ENCODE peak calls at places on chromosome X, in four cellular contexts. S is stimulated activated CD4-positive, alpha-beta T cell treated with anti-CD3 and anti-CD28 coated beads, Interleukin-15, amount 100 ng/mL, for 1 hour; H is RWPE1; R is PC-3. V is an unnamed sample.

GRCh38 chrX:130719399-130719798 is 183.6 kb downstream of the ENOX2 start:
- DNase-seq in S (no peak), H (no peak), R (no peak), V (no peak)

GRCh38 chrX:317424-318067 is 1.1 kb downstream of the GTPBP6 start:
- DNase-seq in S (no peak), R (no peak), H (peak), V (no peak)

GRCh38 chrX:105552395-105552794 is 269.9 kb upstream of the NRK start:
- DNase-seq in R (peak), S (no peak), H (peak), V (no peak)

GRCh38 chrX:120755066-120755846 is 120.4 kb downstream of the CT47B1 start:
- DNase-seq in S (no peak), R (no peak), H (no peak), V (no peak)

GRCh38 chrX:10172867-10173266 is 16.1 kb downstream of the CLCN4 start:
- DNase-seq in H (no peak), R (no peak), S (no peak), V (no peak)

GRCh38 chrX:85906399-85906798 is 141.0 kb downstream of the CHM start:
- DNase-seq in H (no peak), R (no peak), S (no peak), V (no peak)

GRCh38 chrX:53071604-53072417 is 10.4 kb upstream of the TSPYL2 start:
- DNase-seq in S (peak), R (peak), H (no peak), V (peak)

GRCh38 chrX:150329888-150330287 is 33.2 kb upstream of the MAMLD1 start:
- DNase-seq in S (no peak), R (no peak), H (no peak), V (no peak)

GRCh38 chrX:14554132-14554715 is 24.9 kb downstream of the GLRA2 start:
- DNase-seq in R (no peak), H (no peak), S (no peak), V (no peak)

GRCh38 chrX:76420237-76420636 is 7.3 kb upstream of the MAGEE1 start:
- DNase-seq in S (no peak), R (peak), H (no peak), V (no peak)

GRCh38 chrX:17549005-17549685 is 174.1 kb downstream of the NHS start:
- DNase-seq in R (no peak), H (no peak), S (no peak), V (no peak)

GRCh38 chrX:69504626-69505612 is 793 bp downstream of the NALF2 start:
- DNase-seq in H (no peak), R (no peak), S (no peak), V (no peak)

GRCh38 chrX:150540965-150541364 is 27.5 kb upstream of the MTM1 start:
- DNase-seq in R (no peak), H (no peak), S (no peak), V (no peak)

GRCh38 chrX:40366661-40367060 is 214.1 kb upstream of the ATP6AP2 start:
- DNase-seq in S (no peak), H (no peak), R (no peak), V (no peak)

GRCh38 chrX:107753186-107753585 is 22.4 kb downstream of the TSC22D3 start:
- DNase-seq in S (no peak), R (no peak), H (no peak), V (no peak)

GRCh38 chrX:13101439-13102139 is 57.2 kb upstream of the FAM9C start:
- DNase-seq in R (peak), H (peak), S (no peak), V (peak)

GRCh38 chrX:141220342-141221008 is 21.8 kb downstream of the SPANXC start:
- DNase-seq in H (peak), S (no peak), R (peak), V (no peak)

GRCh38 chrX:77565278-77565677 is 118.1 kb downstream of the FGF16 start:
- DNase-seq in S (no peak), H (no peak), R (no peak), V (no peak)

GRCh38 chrX:147550217-147550616 is 361.5 kb upstream of the FMR1 start:
- DNase-seq in S (no peak), H (no peak), R (peak), V (peak)

GRCh38 chrX:77160301-77160700 is 286.9 kb upstream of the FGF16 start:
- DNase-seq in R (peak), S (no peak), H (no peak), V (no peak)

GRCh38 chrX:619812-620493 is 10.6 kb upstream of the SHOX start:
- DNase-seq in H (no peak), S (no peak), R (no peak), V (no peak)

GRCh38 chrX:39396358-39396995 is 595.2 kb downstream of the MID1IP1 start:
- DNase-seq in H (no peak), R (no peak), S (no peak), V (no peak)

GRCh38 chrX:7941390-7942042 is 14.3 kb upstream of the PNPLA4 start:
- DNase-seq in S (no peak), R (peak), H (no peak), V (peak)

GRCh38 chrX:155761185-155761584 is 120.0 kb upstream of the VAMP7 start:
- DNase-seq in H (no peak), R (no peak), S (no peak), V (no peak)

GRCh38 chrX:18620349-18620748 is 51.6 kb downstream of the RS1 start:
- DNase-seq in H (no peak), S (no peak), R (no peak), V (no peak)

GRCh38 chrX:68421651-68422050 is 11.6 kb downstream of the OPHN1 start:
- DNase-seq in R (no peak), H (no peak), S (no peak), V (no peak)

GRCh38 chrX:36867143-36867542 is 141.0 kb upstream of the FAM47C start:
- DNase-seq in R (peak), H (peak), S (no peak), V (no peak)

GRCh38 chrX:102546818-102547493 is 30.4 kb upstream of the TMSB15A start:
- DNase-seq in R (no peak), S (no peak), H (no peak), V (no peak)

GRCh38 chrX:74133156-74133796 is 170.7 kb upstream of the ZCCHC13 start:
- DNase-seq in H (peak), R (peak), S (no peak), V (no peak)

GRCh38 chrX:3638280-3638873 is 75.1 kb downstream of the PRKX start:
- DNase-seq in R (peak), H (peak), S (no peak), V (peak)

GRCh38 chrX:125003746-125004446 is 315.8 kb upstream of the TEX13C start:
- DNase-seq in H (no peak), S (no peak), R (no peak), V (no peak)

GRCh38 chrX:24842486-24842885 is 148.8 kb downstream of the POLA1 start:
- DNase-seq in H (no peak), R (no peak), S (no peak), V (no peak)

GRCh38 chrX:33252306-33252825 is 41.0 kb upstream of the DMD start:
- DNase-seq in S (no peak), R (no peak), H (no peak), V (no peak)

GRCh38 chrX:107000013-107000515 is at the start of gene MORC4:
- DNase-seq in H (peak), S (peak), R (peak), V (peak)

V was measured in pancreas.